ENCODE peak calls at places on chromosome 12, in seven cellular contexts. One of them, this sample, is unnamed.

GRCh38 chr12:89346741-89347324 is 5.5 kb downstream of the DUSP6 start:
- DNase-seq in HepG2: peak; percentile 42
- DNase-seq in breast epithelium: no peak
- DNase-seq in heart right ventricle: no peak
- DNase-seq in ovary: no peak
- DNase-seq in DND-41: no peak
- DNase-seq in sigmoid colon: peak; percentile 75
- DNase-seq in this sample: no peak

GRCh38 chr12:93612719-93613228 is 40.3 kb downstream of the SOCS2 start:
- DNase-seq in ovary: no peak
- DNase-seq in breast epithelium: no peak
- DNase-seq in DND-41: no peak
- DNase-seq in heart right ventricle: no peak
- DNase-seq in sigmoid colon: no peak
- DNase-seq in HepG2: no peak
- DNase-seq in this sample: no peak

GRCh38 chr12:3483089-3483488 is 7.9 kb upstream of the PRMT8 start:
- DNase-seq in sigmoid colon: no peak
- DNase-seq in HepG2: no peak
- DNase-seq in ovary: no peak
- DNase-seq in heart right ventricle: no peak
- DNase-seq in DND-41: no peak
- DNase-seq in breast epithelium: no peak
- DNase-seq in this sample: no peak

GRCh38 chr12:27449011-27449410 is 2.5 kb downstream of the SMCO2 start:
- DNase-seq in heart right ventricle: no peak
- DNase-seq in ovary: no peak
- DNase-seq in sigmoid colon: no peak
- DNase-seq in DND-41: no peak
- DNase-seq in HepG2: peak; percentile 9
- DNase-seq in breast epithelium: no peak
- DNase-seq in this sample: no peak

GRCh38 chr12:42958271-42958674 is 368.7 kb upstream of the PRICKLE1 start:
- DNase-seq in HepG2: no peak
- DNase-seq in breast epithelium: no peak
- DNase-seq in DND-41: no peak
- DNase-seq in sigmoid colon: no peak
- DNase-seq in ovary: no peak
- DNase-seq in heart right ventricle: no peak
- DNase-seq in this sample: no peak

GRCh38 chr12:121712462-121713256 is at the start of gene TMEM120B:
- DNase-seq in ovary: peak; percentile 86
- DNase-seq in HepG2: peak; percentile 37
- DNase-seq in DND-41: peak; percentile 84
- DNase-seq in sigmoid colon: peak; percentile 93
- DNase-seq in breast epithelium: peak; percentile 73
- DNase-seq in heart right ventricle: peak; percentile 89
- DNase-seq in this sample: peak; percentile 88

GRCh38 chr12:14618990-14619389 is 51.3 kb upstream of the PLBD1 start:
- DNase-seq in breast epithelium: no peak
- DNase-seq in DND-41: no peak
- DNase-seq in HepG2: no peak
- DNase-seq in sigmoid colon: no peak
- DNase-seq in ovary: no peak
- DNase-seq in heart right ventricle: no peak
- DNase-seq in this sample: no peak

GRCh38 chr12:68157295-68157871 is 2.2 kb downstream of the IFNG start:
- DNase-seq in HepG2: no peak
- DNase-seq in sigmoid colon: no peak
- DNase-seq in heart right ventricle: no peak
- DNase-seq in DND-41: no peak
- DNase-seq in breast epithelium: no peak
- DNase-seq in ovary: no peak
- DNase-seq in this sample: no peak

GRCh38 chr12:111467092-111467861 is 61.6 kb downstream of the SH2B3 start:
- DNase-seq in DND-41: no peak
- DNase-seq in breast epithelium: no peak
- DNase-seq in HepG2: peak; percentile 36
- DNase-seq in sigmoid colon: no peak
- DNase-seq in ovary: no peak
- DNase-seq in heart right ventricle: no peak
- DNase-seq in this sample: no peak

GRCh38 chr12:22526836-22527235 is 17.5 kb downstream of the C2CD5 start:
- DNase-seq in HepG2: no peak
- DNase-seq in DND-41: no peak
- DNase-seq in sigmoid colon: no peak
- DNase-seq in heart right ventricle: no peak
- DNase-seq in breast epithelium: no peak
- DNase-seq in ovary: no peak
- DNase-seq in this sample: no peak

GRCh38 chr12:111926631-111927030 is 84.6 kb downstream of the MAPKAPK5 start:
- DNase-seq in heart right ventricle: no peak
- DNase-seq in DND-41: no peak
- DNase-seq in breast epithelium: no peak
- DNase-seq in HepG2: no peak
- DNase-seq in ovary: no peak
- DNase-seq in sigmoid colon: no peak
- DNase-seq in this sample: no peak

GRCh38 chr12:20549115-20549719 is 145.9 kb upstream of the SLCO1C1 start:
- DNase-seq in DND-41: no peak
- DNase-seq in breast epithelium: no peak
- DNase-seq in ovary: peak; percentile 60
- DNase-seq in sigmoid colon: peak; percentile 64
- DNase-seq in heart right ventricle: no peak
- DNase-seq in HepG2: peak; percentile 4
- DNase-seq in this sample: no peak

GRCh38 chr12:203074-203461 is 10.9 kb downstream of the SLC6A12 start:
- DNase-seq in breast epithelium: no peak
- DNase-seq in DND-41: no peak
- DNase-seq in HepG2: no peak
- DNase-seq in sigmoid colon: no peak
- DNase-seq in ovary: no peak
- DNase-seq in heart right ventricle: no peak
- DNase-seq in this sample: no peak

GRCh38 chr12:31897791-31898503 is 61.3 kb upstream of the RESF1 start:
- DNase-seq in ovary: no peak
- DNase-seq in HepG2: no peak
- DNase-seq in DND-41: peak; percentile 54
- DNase-seq in breast epithelium: no peak
- DNase-seq in sigmoid colon: no peak
- DNase-seq in heart right ventricle: peak; percentile 51
- DNase-seq in this sample: no peak

GRCh38 chr12:53220857-53221202 is 11.2 kb downstream of the RARG start:
- DNase-seq in ovary: peak; percentile 87
- DNase-seq in heart right ventricle: peak; percentile 94
- DNase-seq in breast epithelium: peak; percentile 89
- DNase-seq in DND-41: peak; percentile 83
- DNase-seq in HepG2: peak; percentile 81
- DNase-seq in sigmoid colon: peak; percentile 95
- DNase-seq in this sample: peak; percentile 61

GRCh38 chr12:57454566-57455373 is at the start of gene INHBE:
- DNase-seq in DND-41: peak; percentile 39
- DNase-seq in HepG2: peak; percentile 92
- DNase-seq in ovary: no peak
- DNase-seq in heart right ventricle: no peak
- DNase-seq in breast epithelium: no peak
- DNase-seq in sigmoid colon: no peak
- DNase-seq in this sample: no peak
- H3K27ac ChIP-seq in DND-41: no peak within 1 kb of the TSS
- H3K27ac ChIP-seq in HepG2: peak within 1 kb of the TSS; percentile 98
- H3K27ac ChIP-seq in ovary: no peak within 1 kb of the TSS
- H3K27ac ChIP-seq in heart right ventricle: no peak within 1 kb of the TSS
- H3K27ac ChIP-seq in breast epithelium: no peak within 1 kb of the TSS
- H3K27ac ChIP-seq in sigmoid colon: no peak within 1 kb of the TSS
- H3K27ac ChIP-seq in this sample: no peak within 1 kb of the TSS

GRCh38 chr12:131221946-131222249 is 268.2 kb downstream of the ADGRD1 start:
- DNase-seq in DND-41: no peak
- DNase-seq in heart right ventricle: no peak
- DNase-seq in sigmoid colon: no peak
- DNase-seq in breast epithelium: no peak
- DNase-seq in HepG2: no peak
- DNase-seq in ovary: no peak
- DNase-seq in this sample: no peak
- H3K4me1 ChIP-seq in DND-41: no peaks in the 10 kb centered on the region
- H3K4me1 ChIP-seq in heart right ventricle: no peaks in the 10 kb centered on the region
- H3K4me1 ChIP-seq in sigmoid colon: no peaks in the 10 kb centered on the region
- H3K4me1 ChIP-seq in breast epithelium: no peaks in the 10 kb centered on the region
- H3K4me1 ChIP-seq in HepG2: no peaks in the 10 kb centered on the region
- H3K4me1 ChIP-seq in ovary: peaks cover 2% of the 10 kb centered on the region
- H3K4me1 ChIP-seq in this sample: no peaks in the 10 kb centered on the region

DNA sequence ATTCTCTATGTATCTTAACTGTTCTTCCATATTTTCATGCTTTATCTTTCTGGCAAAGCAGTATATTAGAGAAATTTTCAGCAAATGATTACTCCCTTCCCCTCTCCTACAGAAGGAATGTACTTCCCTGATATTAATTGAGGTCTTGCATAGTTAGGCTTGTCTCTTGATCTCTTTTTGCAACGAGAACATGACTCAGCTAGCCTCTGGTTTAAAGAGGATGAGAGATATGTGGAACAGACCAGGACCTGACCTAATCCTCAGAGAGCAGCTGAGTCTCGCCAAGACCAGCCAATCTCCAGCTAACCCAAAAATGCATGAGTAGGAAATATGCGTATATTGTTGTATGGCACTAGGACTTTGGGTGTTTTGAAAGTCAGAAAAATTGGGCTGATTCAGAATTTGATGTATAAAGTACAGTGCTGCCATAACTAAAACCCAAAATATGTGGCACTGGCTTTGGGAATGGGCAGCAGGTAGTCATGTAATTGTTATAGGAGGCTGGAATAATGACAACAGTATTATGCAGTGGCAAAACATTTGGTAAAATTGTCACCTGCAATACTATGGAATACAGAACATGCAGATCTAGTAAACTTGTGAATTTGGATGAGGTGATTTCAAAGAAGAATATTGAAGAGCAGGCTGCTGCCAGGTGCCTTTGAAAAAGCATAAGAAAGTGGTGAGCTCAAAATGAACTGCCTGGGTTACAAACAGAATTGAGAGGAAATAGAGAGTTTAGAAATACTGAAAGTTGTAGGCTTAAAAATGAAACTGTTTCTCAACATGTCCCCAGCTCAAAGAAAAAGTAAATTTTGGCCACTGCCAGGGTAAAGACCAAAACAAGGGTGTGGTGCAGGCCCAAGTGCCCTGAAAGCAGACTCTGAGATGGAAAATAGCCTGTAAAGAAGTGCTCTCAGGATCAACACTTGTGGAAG is 9.3 kb upstream of the USP15 start:
- DNase-seq in DND-41: no peak
- DNase-seq in heart right ventricle: no peak
- DNase-seq in breast epithelium: no peak
- DNase-seq in sigmoid colon: no peak
- DNase-seq in HepG2: no peak
- DNase-seq in ovary: no peak
- DNase-seq in this sample: no peak
- H3K4me3 ChIP-seq in DND-41: no peak overlapping the region
- H3K4me3 ChIP-seq in heart right ventricle: no peak overlapping the region
- H3K4me3 ChIP-seq in breast epithelium: no peak overlapping the region
- H3K4me3 ChIP-seq in sigmoid colon: no peak overlapping the region
- H3K4me3 ChIP-seq in HepG2: no peak overlapping the region
- H3K4me3 ChIP-seq in ovary: no peak overlapping the region
- H3K4me3 ChIP-seq in this sample: no peak overlapping the region

GRCh38 chr12:114404451-114405198 is 1.3 kb downstream of the TBX5 start:
- DNase-seq in HepG2: no peak
- DNase-seq in sigmoid colon: no peak
- DNase-seq in ovary: no peak
- DNase-seq in DND-41: no peak
- DNase-seq in heart right ventricle: no peak
- DNase-seq in breast epithelium: no peak
- DNase-seq in this sample: no peak
- H3K27ac ChIP-seq in HepG2: no peak overlapping the region
- H3K27ac ChIP-seq in sigmoid colon: no peak overlapping the region
- H3K27ac ChIP-seq in ovary: no peak overlapping the region
- H3K27ac ChIP-seq in DND-41: no peak overlapping the region
- H3K27ac ChIP-seq in heart right ventricle: peak overlapping the region; percentile 87
- H3K27ac ChIP-seq in breast epithelium: peak overlapping the region; percentile 93
- H3K27ac ChIP-seq in this sample: no peak overlapping the region

GRCh38 chr12:116150452-116150851 is 127.0 kb downstream of the MED13L start:
- DNase-seq in ovary: no peak
- DNase-seq in HepG2: no peak
- DNase-seq in heart right ventricle: no peak
- DNase-seq in DND-41: no peak
- DNase-seq in sigmoid colon: no peak
- DNase-seq in breast epithelium: no peak
- DNase-seq in this sample: no peak
- H3K4me1 ChIP-seq in ovary: peaks cover 14% of the 10 kb centered on the region
- H3K4me1 ChIP-seq in HepG2: peaks cover 25% of the 10 kb centered on the region
- H3K4me1 ChIP-seq in heart right ventricle: peaks cover 55% of the 10 kb centered on the region
- H3K4me1 ChIP-seq in DND-41: no peaks in the 10 kb centered on the region
- H3K4me1 ChIP-seq in sigmoid colon: no peaks in the 10 kb centered on the region
- H3K4me1 ChIP-seq in breast epithelium: no peaks in the 10 kb centered on the region
- H3K4me1 ChIP-seq in this sample: peaks cover 5% of the 10 kb centered on the region

DNA sequence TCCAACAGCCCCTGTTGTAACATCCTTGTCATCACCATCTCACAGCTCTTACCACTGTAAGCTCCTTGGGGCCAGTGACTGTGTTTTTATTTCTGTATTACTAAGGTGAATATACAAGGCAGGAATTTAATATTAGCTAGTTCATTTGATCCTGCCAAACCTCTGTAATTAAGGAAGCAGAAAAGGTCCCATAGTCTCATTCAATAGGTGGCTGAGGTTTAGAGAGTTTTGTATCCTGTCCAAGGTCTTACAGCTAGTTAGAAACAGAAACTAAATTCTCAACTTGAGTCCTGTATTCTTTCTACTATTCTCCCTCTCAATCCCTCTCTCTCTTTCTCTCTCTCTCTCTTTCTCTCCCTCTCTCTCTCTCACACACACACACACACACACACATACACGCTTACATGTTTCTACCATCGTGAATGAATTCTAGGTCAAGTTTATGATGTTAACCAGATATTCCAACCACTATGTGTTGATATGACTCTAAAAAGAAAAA is 543 bp upstream of the GLIPR1 start:
- DNase-seq in ovary: no peak
- DNase-seq in HepG2: no peak
- DNase-seq in DND-41: no peak
- DNase-seq in breast epithelium: no peak
- DNase-seq in sigmoid colon: no peak
- DNase-seq in heart right ventricle: no peak
- DNase-seq in this sample: no peak
- H3K4me3 ChIP-seq in ovary: peak overlapping the region; percentile 50
- H3K4me3 ChIP-seq in HepG2: no peak overlapping the region
- H3K4me3 ChIP-seq in DND-41: peak overlapping the region; percentile 62
- H3K4me3 ChIP-seq in breast epithelium: peak overlapping the region; percentile 54
- H3K4me3 ChIP-seq in sigmoid colon: peak overlapping the region; percentile 25
- H3K4me3 ChIP-seq in heart right ventricle: peak overlapping the region; percentile 24
- H3K4me3 ChIP-seq in this sample: peak overlapping the region; percentile 66

DNA sequence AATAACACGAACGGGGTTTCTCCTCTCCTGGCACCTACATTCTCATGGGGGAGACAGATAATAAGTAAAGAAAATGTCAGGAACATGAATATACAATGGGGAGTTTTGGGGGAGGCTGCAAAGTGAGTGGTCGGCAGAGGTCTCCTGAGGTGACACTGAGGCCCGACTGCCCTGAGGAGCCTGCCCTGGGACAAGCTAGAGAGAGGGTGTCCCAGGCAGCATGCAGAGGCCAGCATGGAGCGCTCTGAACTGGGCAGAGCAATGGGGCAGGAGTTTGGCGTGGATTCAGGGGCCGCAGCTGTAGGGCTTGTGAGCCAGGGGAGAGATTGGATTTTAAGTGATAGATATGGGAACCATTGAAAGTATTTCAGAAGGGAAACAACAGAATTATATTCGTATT is 320.5 kb downstream of the CACNA1C start:
- DNase-seq in HepG2: no peak
- DNase-seq in heart right ventricle: no peak
- DNase-seq in DND-41: no peak
- DNase-seq in sigmoid colon: peak; percentile 52
- DNase-seq in breast epithelium: no peak
- DNase-seq in ovary: no peak
- DNase-seq in this sample: peak; percentile 53
- H3K27ac ChIP-seq in HepG2: no peak overlapping the region
- H3K27ac ChIP-seq in heart right ventricle: no peak overlapping the region
- H3K27ac ChIP-seq in DND-41: no peak overlapping the region
- H3K27ac ChIP-seq in sigmoid colon: peak overlapping the region; percentile 90
- H3K27ac ChIP-seq in breast epithelium: no peak overlapping the region
- H3K27ac ChIP-seq in ovary: no peak overlapping the region
- H3K27ac ChIP-seq in this sample: no peak overlapping the region